ENCODE peak calls at places on chromosome 21, in four cellular contexts. One of them, this sample, is unnamed.

GRCh38 chr21:32524010-32524719 is 61.2 kb downstream of the TCP10L start:
- DNase-seq in brain microvascular endothelial cell: peak
- DNase-seq in AG04450: no peak
- DNase-seq in IMR-90: peak
- DNase-seq in this sample: peak

GRCh38 chr21:15005391-15005790 is 59.4 kb downstream of the NRIP1 start:
- DNase-seq in IMR-90: peak
- DNase-seq in AG04450: no peak
- DNase-seq in brain microvascular endothelial cell: no peak
- DNase-seq in this sample: no peak

GRCh38 chr21:37208741-37209225 is 58.4 kb downstream of the VPS26C start:
- DNase-seq in IMR-90: no peak
- DNase-seq in brain microvascular endothelial cell: no peak
- DNase-seq in AG04450: no peak
- DNase-seq in this sample: no peak

GRCh38 chr21:41632748-41633475 is 125.0 kb upstream of the TMPRSS2 start:
- DNase-seq in IMR-90: no peak
- DNase-seq in AG04450: no peak
- DNase-seq in brain microvascular endothelial cell: no peak
- DNase-seq in this sample: no peak

GRCh38 chr21:38917045-38917774 is 111.5 kb downstream of the ETS2 start:
- DNase-seq in AG04450: no peak
- DNase-seq in IMR-90: no peak
- DNase-seq in brain microvascular endothelial cell: no peak
- DNase-seq in this sample: no peak

GRCh38 chr21:34846601-34847112 is 177.9 kb downstream of the CLIC6 start:
- DNase-seq in AG04450: peak
- DNase-seq in IMR-90: peak
- DNase-seq in brain microvascular endothelial cell: peak
- DNase-seq in this sample: no peak

GRCh38 chr21:37531402-37532042 is 164.9 kb downstream of the DYRK1A start:
- DNase-seq in AG04450: no peak
- DNase-seq in brain microvascular endothelial cell: no peak
- DNase-seq in IMR-90: no peak
- DNase-seq in this sample: no peak

GRCh38 chr21:41869771-41870170 is 9.4 kb downstream of the PRDM15 start:
- DNase-seq in AG04450: no peak
- DNase-seq in brain microvascular endothelial cell: no peak
- DNase-seq in IMR-90: no peak
- DNase-seq in this sample: no peak

GRCh38 chr21:39562791-39563770 is 49.7 kb upstream of the B3GALT5 start:
- DNase-seq in AG04450: no peak
- DNase-seq in IMR-90: no peak
- DNase-seq in brain microvascular endothelial cell: no peak
- DNase-seq in this sample: no peak

GRCh38 chr21:38897532-38898421 is 92.0 kb downstream of the ETS2 start:
- DNase-seq in brain microvascular endothelial cell: no peak
- DNase-seq in AG04450: no peak
- DNase-seq in IMR-90: no peak
- DNase-seq in this sample: no peak

GRCh38 chr21:25487046-25487594 is 120.2 kb downstream of the MRPL39 start:
- DNase-seq in brain microvascular endothelial cell: no peak
- DNase-seq in AG04450: no peak
- DNase-seq in IMR-90: no peak
- DNase-seq in this sample: no peak

GRCh38 chr21:38965241-38965640 is 159.5 kb downstream of the ETS2 start:
- DNase-seq in IMR-90: peak
- DNase-seq in brain microvascular endothelial cell: peak
- DNase-seq in AG04450: no peak
- DNase-seq in this sample: no peak

GRCh38 chr21:25909341-25909740 is 174.6 kb downstream of the GABPA start:
- DNase-seq in brain microvascular endothelial cell: no peak
- DNase-seq in AG04450: no peak
- DNase-seq in IMR-90: no peak
- DNase-seq in this sample: no peak

GRCh38 chr21:26091480-26092018 is 79.0 kb downstream of the APP start:
- DNase-seq in brain microvascular endothelial cell: no peak
- DNase-seq in IMR-90: no peak
- DNase-seq in AG04450: no peak
- DNase-seq in this sample: no peak

GRCh38 chr21:32257952-32258785 is 20.7 kb downstream of the MIS18A start:
- DNase-seq in AG04450: peak
- DNase-seq in IMR-90: peak
- DNase-seq in brain microvascular endothelial cell: peak
- DNase-seq in this sample: peak

GRCh38 chr21:31267644-31268043 is 76.4 kb downstream of the TIAM1 start:
- DNase-seq in AG04450: no peak
- DNase-seq in brain microvascular endothelial cell: no peak
- DNase-seq in IMR-90: no peak
- DNase-seq in this sample: no peak

GRCh38 chr21:32603131-32603530 is 9.0 kb downstream of the CFAP298 start:
- DNase-seq in brain microvascular endothelial cell: no peak
- DNase-seq in IMR-90: no peak
- DNase-seq in AG04450: no peak
- DNase-seq in this sample: no peak

GRCh38 chr21:26490771-26491170 is 82.3 kb downstream of the CYYR1 start:
- DNase-seq in AG04450: no peak
- DNase-seq in IMR-90: no peak
- DNase-seq in brain microvascular endothelial cell: no peak
- DNase-seq in this sample: no peak

GRCh38 chr21:29721242-29721641 is 218.6 kb downstream of the GRIK1 start:
- DNase-seq in IMR-90: no peak
- DNase-seq in brain microvascular endothelial cell: no peak
- DNase-seq in AG04450: no peak
- DNase-seq in this sample: no peak

GRCh38 chr21:37593740-37594471 is 227.3 kb downstream of the DYRK1A start:
- DNase-seq in brain microvascular endothelial cell: no peak
- DNase-seq in IMR-90: no peak
- DNase-seq in AG04450: no peak
- DNase-seq in this sample: no peak

GRCh38 chr21:32340863-32341848 is 42.5 kb downstream of the MRAP start:
- DNase-seq in IMR-90: no peak
- DNase-seq in brain microvascular endothelial cell: no peak
- DNase-seq in AG04450: no peak
- DNase-seq in this sample: no peak

GRCh38 chr21:16420086-16420724 is 690.4 kb downstream of the USP25 start:
- DNase-seq in brain microvascular endothelial cell: peak
- DNase-seq in IMR-90: peak
- DNase-seq in AG04450: no peak
- DNase-seq in this sample: no peak

GRCh38 chr21:15255359-15256157 is 190.8 kb upstream of the NRIP1 start:
- DNase-seq in brain microvascular endothelial cell: no peak
- DNase-seq in AG04450: no peak
- DNase-seq in IMR-90: no peak
- DNase-seq in this sample: no peak

GRCh38 chr21:28489197-28489596 is 503.5 kb downstream of the LTN1 start:
- DNase-seq in IMR-90: no peak
- DNase-seq in AG04450: no peak
- DNase-seq in brain microvascular endothelial cell: no peak
- DNase-seq in this sample: no peak

GRCh38 chr21:37225440-37225839 is 41.7 kb downstream of the VPS26C start:
- DNase-seq in brain microvascular endothelial cell: no peak
- DNase-seq in IMR-90: no peak
- DNase-seq in AG04450: no peak
- DNase-seq in this sample: no peak

GRCh38 chr21:38211321-38211720 is 45.5 kb upstream of the KCNJ15 start:
- DNase-seq in brain microvascular endothelial cell: no peak
- DNase-seq in AG04450: no peak
- DNase-seq in IMR-90: no peak
- DNase-seq in this sample: no peak

GRCh38 chr21:32423846-32424535 is 11.5 kb downstream of the EVA1C start:
- DNase-seq in brain microvascular endothelial cell: no peak
- DNase-seq in IMR-90: no peak
- DNase-seq in AG04450: no peak
- DNase-seq in this sample: no peak

GRCh38 chr21:19981938-19982337 is 1016.3 kb upstream of the NCAM2 start:
- DNase-seq in brain microvascular endothelial cell: no peak
- DNase-seq in AG04450: no peak
- DNase-seq in IMR-90: no peak
- DNase-seq in this sample: no peak

GRCh38 chr21:37231247-37231645 is 35.9 kb downstream of the VPS26C start:
- DNase-seq in IMR-90: no peak
- DNase-seq in AG04450: no peak
- DNase-seq in brain microvascular endothelial cell: no peak
- DNase-seq in this sample: no peak

GRCh38 chr21:29230541-29231275 is 68.0 kb upstream of the BACH1 start:
- DNase-seq in AG04450: no peak
- DNase-seq in IMR-90: no peak
- DNase-seq in brain microvascular endothelial cell: no peak
- DNase-seq in this sample: no peak

GRCh38 chr21:34726627-34727337 is 58.0 kb downstream of the CLIC6 start:
- DNase-seq in brain microvascular endothelial cell: peak
- DNase-seq in AG04450: no peak
- DNase-seq in IMR-90: peak
- DNase-seq in this sample: no peak

GRCh38 chr21:15992171-15992570 is 262.4 kb downstream of the USP25 start:
- DNase-seq in AG04450: no peak
- DNase-seq in brain microvascular endothelial cell: peak
- DNase-seq in IMR-90: peak
- DNase-seq in this sample: no peak

GRCh38 chr21:28943631-28944030 is 49.0 kb downstream of the LTN1 start:
- DNase-seq in AG04450: no peak
- DNase-seq in brain microvascular endothelial cell: peak
- DNase-seq in IMR-90: peak
- DNase-seq in this sample: no peak

GRCh38 chr21:28776251-28776650 is 216.4 kb downstream of the LTN1 start:
- DNase-seq in brain microvascular endothelial cell: peak
- DNase-seq in AG04450: peak
- DNase-seq in IMR-90: peak
- DNase-seq in this sample: peak

GRCh38 chr21:28579986-28580550 is 412.6 kb downstream of the LTN1 start:
- DNase-seq in IMR-90: no peak
- DNase-seq in brain microvascular endothelial cell: no peak
- DNase-seq in AG04450: no peak
- DNase-seq in this sample: no peak

DNA sequence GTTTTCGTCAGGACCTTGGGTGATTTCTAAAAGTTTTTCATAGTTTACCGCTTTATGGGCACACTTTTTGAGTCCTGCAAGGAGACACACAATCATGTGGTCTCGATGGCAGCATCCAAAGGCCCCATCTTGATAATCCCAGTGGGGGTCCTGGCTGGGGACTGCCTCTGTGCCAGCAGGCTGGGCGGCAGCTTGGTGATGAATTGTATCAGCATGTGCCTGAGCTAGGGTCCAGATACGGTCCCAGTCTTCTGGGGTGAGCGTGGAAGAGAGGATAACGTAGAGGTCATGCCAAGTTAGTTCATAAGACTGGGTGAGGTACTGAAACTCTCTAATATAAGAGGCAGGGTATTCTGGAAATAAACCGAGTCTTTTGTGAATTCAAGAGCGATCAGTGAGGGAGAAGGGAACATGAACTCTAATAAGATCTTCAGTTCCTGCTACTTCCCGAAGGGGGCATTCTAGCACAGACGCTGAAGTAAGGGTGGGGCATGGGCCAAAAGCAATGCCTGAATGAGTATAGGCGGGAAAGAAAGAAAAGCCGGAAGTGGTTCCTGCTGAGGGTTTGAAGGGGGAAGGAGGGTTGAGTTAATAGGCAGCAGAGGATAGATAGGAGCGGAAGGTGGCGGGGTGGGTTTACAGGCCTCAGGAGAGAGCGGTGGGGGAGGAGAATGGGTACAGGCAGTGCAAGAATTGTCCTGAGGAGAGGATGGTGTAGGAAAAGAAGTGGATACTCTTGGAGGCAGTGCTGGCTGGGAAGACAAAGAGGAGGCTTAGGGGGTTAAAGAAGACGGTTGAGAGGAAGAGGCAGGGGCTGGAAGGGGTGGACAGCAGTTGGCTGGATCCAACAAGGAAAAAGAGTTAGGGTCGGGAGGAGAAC is 1.6 kb downstream of the ERVH48-1 start:
- DNase-seq in AG04450: peak
- DNase-seq in IMR-90: peak
- DNase-seq in brain microvascular endothelial cell: peak
- DNase-seq in this sample: peak
- TF ChIP-seq CTCF in AG04450: peak
- TF ChIP-seq CTCF in IMR-90: peak
- TF ChIP-seq CTCF in brain microvascular endothelial cell: peak
- TF ChIP-seq CTCF in this sample: peak

DNA sequence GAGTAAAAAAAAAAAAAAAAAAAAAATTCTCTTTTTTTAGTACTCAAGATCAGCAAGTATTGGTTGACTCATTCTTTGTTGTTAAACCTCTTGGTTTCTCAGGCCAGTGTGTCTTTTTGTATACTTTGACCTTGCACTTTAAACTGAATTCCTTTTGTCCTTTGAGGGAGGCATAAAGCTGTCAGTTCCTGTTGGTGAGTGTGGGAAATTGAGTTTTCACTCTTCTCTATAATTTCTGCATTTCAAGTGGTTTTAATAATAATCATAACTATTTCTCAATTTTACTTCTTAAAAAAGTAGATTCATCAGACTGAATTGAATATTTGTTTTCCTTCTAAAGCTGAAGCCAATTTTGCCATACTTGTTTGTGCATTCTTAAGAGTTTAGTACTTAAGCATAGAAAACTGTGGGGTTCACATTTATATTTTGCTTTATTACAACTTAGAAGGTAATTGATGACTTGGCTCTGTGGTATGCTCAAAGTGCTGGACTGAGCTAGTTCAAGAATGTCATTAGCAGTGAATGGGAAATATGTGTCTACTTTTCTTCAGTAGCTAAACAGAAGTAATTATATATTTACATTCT is 43.4 kb downstream of the ITSN1 start:
- DNase-seq in AG04450: peak
- DNase-seq in brain microvascular endothelial cell: peak
- DNase-seq in IMR-90: peak
- DNase-seq in this sample: peak
- H3K4me3 ChIP-seq in AG04450: no peak
- H3K4me3 ChIP-seq in brain microvascular endothelial cell: no peak
- H3K4me3 ChIP-seq in IMR-90: no peak
- H3K4me3 ChIP-seq in this sample: no peak

GRCh38 chr21:17785403-17785788 is 33.8 kb downstream of the C21orf91 start:
- DNase-seq in AG04450: no peak
- DNase-seq in IMR-90: no peak
- DNase-seq in brain microvascular endothelial cell: no peak
- DNase-seq in this sample: no peak
- TF ChIP-seq CTCF in AG04450: no peak
- TF ChIP-seq CTCF in IMR-90: no peak
- TF ChIP-seq CTCF in brain microvascular endothelial cell: no peak
- TF ChIP-seq CTCF in this sample: no peak

GRCh38 chr21:46229133-46229922 is 754 bp upstream of the LSS start:
- DNase-seq in AG04450: no peak
- DNase-seq in IMR-90: no peak
- DNase-seq in brain microvascular endothelial cell: no peak
- DNase-seq in this sample: no peak

GRCh38 chr21:46237474-46237873 is 8.9 kb upstream of the LSS start:
- DNase-seq in IMR-90: no peak
- DNase-seq in brain microvascular endothelial cell: no peak
- DNase-seq in AG04450: no peak
- DNase-seq in this sample: no peak

GRCh38 chr21:46239817-46240325 is 11.3 kb upstream of the LSS start:
- DNase-seq in brain microvascular endothelial cell: no peak
- DNase-seq in IMR-90: no peak
- DNase-seq in AG04450: no peak
- DNase-seq in this sample: no peak

GRCh38 chr21:46229923-46230260 is 1.3 kb upstream of the LSS start:
- DNase-seq in AG04450: no peak
- DNase-seq in brain microvascular endothelial cell: no peak
- DNase-seq in IMR-90: no peak
- DNase-seq in this sample: no peak

GRCh38 chr21:46234436-46234950 is 5.9 kb upstream of the LSS start:
- DNase-seq in brain microvascular endothelial cell: no peak
- DNase-seq in AG04450: no peak
- DNase-seq in IMR-90: no peak
- DNase-seq in this sample: no peak
- H3K4me3 ChIP-seq in brain microvascular endothelial cell: no peak
- H3K4me3 ChIP-seq in AG04450: no peak
- H3K4me3 ChIP-seq in IMR-90: no peak
- H3K4me3 ChIP-seq in this sample: no peak

This sample was measured in AG04449.